ENCODE peak calls at places on chromosomes 11 and 22, in five cellular contexts. L, D, X, T and C are unnamed samples.

GRCh38 chr11:118212131-118212725 is 12.6 kb downstream of the JAML start:
- DNase-seq in L (no peak), D (no peak), X (no peak), T (no peak), C (no peak)

GRCh38 chr11:45715398-45715797 is 50.0 kb upstream of the CHST1 start:
- DNase-seq in L (no peak), D (no peak), X (no peak), T (no peak), C (no peak)

GRCh38 chr11:121561240-121561639 is 108.5 kb upstream of the SORL1-AS1 start:
- DNase-seq in L (no peak), D (no peak), X (no peak), T (no peak), C (no peak)

GRCh38 chr11:76625787-76626186 is 44.8 kb downstream of the LRRC32 start:
- DNase-seq in L (no peak), D (no peak), X (no peak), T (no peak), C (no peak)

GRCh38 chr11:437228-437870 is 4.5 kb downstream of the ANO9 start:
- DNase-seq in L (no peak), D (no peak), X (no peak), T (no peak), C (no peak)

GRCh38 chr11:57315491-57315890 is 9.3 kb downstream of the TNKS1BP1 start:
- DNase-seq in L (no peak), D (no peak), X (no peak), T (no peak), C (peak; percentile 18)

GRCh38 chr11:113387605-113388211 is at the start of gene ANKK1:
- DNase-seq in L (no peak), D (no peak), X (no peak), T (no peak), C (no peak)

GRCh38 chr22:20781272-20781990 is 7.5 kb downstream of the SERPIND1 start:
- DNase-seq in L (no peak), D (no peak), X (no peak), T (no peak), C (no peak)

GRCh38 chr11:74990941-74991340 is 2.2 kb downstream of the NEU3 start:
- DNase-seq in L (no peak), D (no peak), X (no peak), T (no peak), C (no peak)